ENCODE peak calls at places on chromosomes 13 and 19, in six cellular contexts. X is HT-29; K is left cardiac atrium; I is activated naive CD4-positive, alpha-beta T cell treated with anti-CD3 and anti-CD28 coated beads for 36 hours; J is central memory CD4-positive, alpha-beta T cell; Z is activated CD4-positive, alpha-beta T cell treated with anti-CD3 and anti-CD28 coated beads, Interleukin-2, amount 50 U/mL, for 24 hours. H is an unnamed sample.

GRCh38 chr13:35791191-35791902 is 314.9 kb upstream of the MAB21L1 start:
- DNase-seq in X (no peak), K (no peak), I (no peak), J (no peak), Z (no peak), H (no peak)

GRCh38 chr13:43087960-43088580 is 64.7 kb downstream of the DNAJC15 start:
- DNase-seq in X (no peak), K (no peak), I (no peak), J (no peak), Z (no peak), H (peak)

GRCh38 chr19:3056454-3057016 is 5.8 kb downstream of the TLE5 start:
- DNase-seq in X (peak), K (no peak), I (no peak), J (no peak), Z (no peak), H (no peak)

GRCh38 chr19:11451942-11452813 is 16.7 kb downstream of the PRKCSH start:
- DNase-seq in X (no peak), K (no peak), I (peak), J (no peak), Z (no peak), H (no peak)

GRCh38 chr13:74930402-74931165 is 551.4 kb downstream of the TBC1D4 start:
- DNase-seq in X (peak), K (no peak), I (no peak), J (no peak), Z (no peak), H (no peak)

GRCh38 chr19:1041835-1042685 is 2.2 kb downstream of the ABCA7 start:
- DNase-seq in X (peak), K (peak), I (no peak), J (no peak), Z (no peak), H (no peak)

GRCh38 chr13:111139874-111140561 is 24.9 kb downstream of the ARHGEF7 start:
- DNase-seq in X (peak), K (no peak), I (no peak), J (no peak), Z (no peak), H (no peak)

GRCh38 chr13:90594694-90595093 is 752.8 kb upstream of the MIR17HG start:
- DNase-seq in X (no peak), K (no peak), I (no peak), J (no peak), Z (no peak), H (no peak)

GRCh38 chr13:110228936-110229904 is 77.7 kb downstream of the COL4A1 start:
- DNase-seq in X (no peak), K (no peak), I (no peak), J (no peak), Z (no peak), H (no peak)

GRCh38 chr19:40365613-40366401 is 17.3 kb downstream of the PLD3 start:
- DNase-seq in X (no peak), K (peak), I (peak), J (no peak), Z (peak), H (no peak)

GRCh38 chr19:19866599-19867248 is 1.0 kb downstream of the ZNF253 start:
- DNase-seq in X (no peak), K (peak), I (peak), J (no peak), Z (peak), H (peak)

GRCh38 chr19:50264483-50265186 is 61.2 kb downstream of the MYH14 start:
- DNase-seq in X (no peak), K (no peak), I (peak), J (no peak), Z (no peak), H (no peak)

GRCh38 chr19:34364830-34365462 is at the start of gene GPI:
- DNase-seq in X (peak), K (peak), I (peak), J (peak), Z (peak), H (peak)

GRCh38 chr19:13302521-13303270 is 152.5 kb downstream of the IER2 start:
- DNase-seq in X (no peak), K (no peak), I (no peak), J (no peak), Z (no peak), H (no peak)

GRCh38 chr13:33740134-33740538 is 77.8 kb upstream of the RFC3 start:
- DNase-seq in X (no peak), K (no peak), I (no peak), J (no peak), Z (no peak), H (no peak)

GRCh38 chr13:97267418-97268059 is 45.4 kb downstream of the MBNL2 start:
- DNase-seq in X (no peak), K (no peak), I (no peak), J (no peak), Z (no peak), H (no peak)

GRCh38 chr13:99335603-99336002 is 28.4 kb upstream of the GPR183 start:
- DNase-seq in X (no peak), K (no peak), I (no peak), J (no peak), Z (no peak), H (no peak)

GRCh38 chr19:30598688-30599087 is 226.5 kb downstream of the ZNF536 start:
- DNase-seq in X (no peak), K (no peak), I (no peak), J (no peak), Z (no peak), H (no peak)

GRCh38 chr19:13260883-13261653 is 110.9 kb downstream of the IER2 start:
- DNase-seq in X (peak), K (no peak), I (peak), J (no peak), Z (no peak), H (peak)

GRCh38 chr13:111177081-111177711 is 62.1 kb downstream of the ARHGEF7 start:
- DNase-seq in X (no peak), K (peak), I (peak), J (peak), Z (no peak), H (no peak)

GRCh38 chr13:111962431-111962891 is 104.5 kb upstream of the SOX1 start:
- DNase-seq in X (no peak), K (no peak), I (no peak), J (no peak), Z (no peak), H (no peak)

GRCh38 chr13:26460652-26461051 is 96.8 kb upstream of the WASF3 start:
- DNase-seq in X (no peak), K (peak), I (no peak), J (no peak), Z (no peak), H (no peak)

GRCh38 chr13:111022241-111022640 is 92.9 kb upstream of the ARHGEF7 start:
- DNase-seq in X (no peak), K (no peak), I (no peak), J (no peak), Z (no peak), H (no peak)

GRCh38 chr13:47291116-47291656 is 394.3 kb upstream of the HTR2A start:
- DNase-seq in X (peak), K (no peak), I (no peak), J (no peak), Z (no peak), H (no peak)

GRCh38 chr19:45027371-45027770 is 11.5 kb upstream of the CLASRP start:
- DNase-seq in X (no peak), K (no peak), I (no peak), J (no peak), Z (no peak), H (no peak)

GRCh38 chr13:77065456-77066147 is 38.6 kb upstream of the FBXL3 start:
- DNase-seq in X (no peak), K (no peak), I (no peak), J (no peak), Z (no peak), H (no peak)

GRCh38 chr13:34364633-34365032 is 546.7 kb downstream of the RFC3 start:
- DNase-seq in X (no peak), K (no peak), I (no peak), J (no peak), Z (no peak), H (no peak)

H was measured in CD4-positive, CD25-positive, alpha-beta regulatory T cell.